ENCODE peak calls at places on chromosome 2, in four cellular contexts. One of them, this sample, is unnamed.

GRCh38 chr2:74887445-74887951 is 53.6 kb downstream of the HK2 start:
- DNase-seq in HepG2: no peak
- DNase-seq in SK-N-SH: no peak
- DNase-seq in H1: no peak
- DNase-seq in this sample: no peak

GRCh38 chr2:28449489-28450395 is 46.1 kb upstream of the PLB1 start:
- DNase-seq in HepG2: no peak
- DNase-seq in H1: no peak
- DNase-seq in SK-N-SH: no peak
- DNase-seq in this sample: peak; percentile 45

GRCh38 chr2:178700922-178701342 is 106.3 kb downstream of the TTN start:
- DNase-seq in SK-N-SH: peak; percentile 30
- DNase-seq in HepG2: peak; percentile 20
- DNase-seq in H1: no peak
- DNase-seq in this sample: peak; percentile 49

GRCh38 chr2:20164061-20164733 is 60.7 kb downstream of the SDC1 start:
- DNase-seq in HepG2: no peak
- DNase-seq in SK-N-SH: no peak
- DNase-seq in H1: no peak
- DNase-seq in this sample: no peak

GRCh38 chr2:202941771-202942170 is 29.7 kb downstream of the CARF start:
- DNase-seq in SK-N-SH: no peak
- DNase-seq in HepG2: no peak
- DNase-seq in H1: no peak
- DNase-seq in this sample: no peak

GRCh38 chr2:152369176-152369860 is 34.3 kb downstream of the FMNL2 start:
- DNase-seq in H1: no peak
- DNase-seq in SK-N-SH: no peak
- DNase-seq in HepG2: peak; percentile 37
- DNase-seq in this sample: no peak

GRCh38 chr2:46893231-46893943 is 22.2 kb downstream of the MCFD2 start:
- DNase-seq in HepG2: no peak
- DNase-seq in SK-N-SH: no peak
- DNase-seq in H1: no peak
- DNase-seq in this sample: peak; percentile 55

GRCh38 chr2:74130211-74130995 is 17.3 kb downstream of the BOLA3 start:
- DNase-seq in HepG2: no peak
- DNase-seq in SK-N-SH: no peak
- DNase-seq in H1: no peak
- DNase-seq in this sample: no peak

GRCh38 chr2:127953128-127953718 is 67.5 kb upstream of the AMMECR1L start:
- DNase-seq in H1: no peak
- DNase-seq in SK-N-SH: no peak
- DNase-seq in HepG2: no peak
- DNase-seq in this sample: no peak

GRCh38 chr2:9473308-9473984 is 905 bp upstream of the IAH1 start:
- DNase-seq in HepG2: peak; percentile 41
- DNase-seq in H1: peak; percentile 36
- DNase-seq in SK-N-SH: peak; percentile 51
- DNase-seq in this sample: no peak

GRCh38 chr2:48948400-48949110 is 193.0 kb upstream of the LHCGR start:
- DNase-seq in HepG2: no peak
- DNase-seq in SK-N-SH: no peak
- DNase-seq in H1: no peak
- DNase-seq in this sample: no peak

GRCh38 chr2:237596856-237597679 is 6.5 kb upstream of the RAB17 start:
- DNase-seq in H1: no peak
- DNase-seq in SK-N-SH: no peak
- DNase-seq in HepG2: no peak
- DNase-seq in this sample: no peak

GRCh38 chr2:39325966-39326365 is 82.2 kb upstream of the CDKL4 start:
- DNase-seq in SK-N-SH: no peak
- DNase-seq in H1: no peak
- DNase-seq in HepG2: no peak
- DNase-seq in this sample: no peak

GRCh38 chr2:736939-737338 is 59.7 kb upstream of the TMEM18 start:
- DNase-seq in H1: no peak
- DNase-seq in HepG2: no peak
- DNase-seq in SK-N-SH: no peak
- DNase-seq in this sample: no peak

GRCh38 chr2:104872866-104873688 is 19.2 kb downstream of the POU3F3 start:
- DNase-seq in SK-N-SH: peak; percentile 81
- DNase-seq in H1: no peak
- DNase-seq in HepG2: peak; percentile 58
- DNase-seq in this sample: peak; percentile 46

GRCh38 chr2:140851258-140851657 is 1279.6 kb downstream of the LRP1B start:
- DNase-seq in HepG2: no peak
- DNase-seq in H1: no peak
- DNase-seq in SK-N-SH: no peak
- DNase-seq in this sample: no peak

GRCh38 chr2:239593965-239594771 is 193.3 kb upstream of the HDAC4 start:
- DNase-seq in HepG2: no peak
- DNase-seq in SK-N-SH: no peak
- DNase-seq in H1: no peak
- DNase-seq in this sample: no peak

GRCh38 chr2:159083601-159084000 is 115.2 kb downstream of the TANC1 start:
- DNase-seq in H1: no peak
- DNase-seq in SK-N-SH: no peak
- DNase-seq in HepG2: peak; percentile 18
- DNase-seq in this sample: no peak

GRCh38 chr2:236498369-236498768 is 71.3 kb upstream of the ACKR3 start:
- DNase-seq in H1: no peak
- DNase-seq in SK-N-SH: no peak
- DNase-seq in HepG2: no peak
- DNase-seq in this sample: no peak

GRCh38 chr2:149536649-149537048 is 50.9 kb downstream of the MMADHC start:
- DNase-seq in SK-N-SH: no peak
- DNase-seq in HepG2: no peak
- DNase-seq in H1: no peak
- DNase-seq in this sample: no peak

GRCh38 chr2:241228081-241228859 is 39.8 kb downstream of the ANO7 start:
- DNase-seq in HepG2: no peak
- DNase-seq in H1: no peak
- DNase-seq in SK-N-SH: no peak
- DNase-seq in this sample: peak; percentile 17

GRCh38 chr2:2919574-2920365 is 457.8 kb downstream of the EIPR1 start:
- DNase-seq in HepG2: no peak
- DNase-seq in H1: no peak
- DNase-seq in SK-N-SH: peak; percentile 96
- DNase-seq in this sample: no peak

GRCh38 chr2:28291811-28292455 is 100.7 kb upstream of the FOSL2 start:
- DNase-seq in HepG2: no peak
- DNase-seq in SK-N-SH: no peak
- DNase-seq in H1: no peak
- DNase-seq in this sample: no peak

GRCh38 chr2:133975135-133975534 is 278.7 kb upstream of the MGAT5 start:
- DNase-seq in HepG2: no peak
- DNase-seq in H1: no peak
- DNase-seq in SK-N-SH: no peak
- DNase-seq in this sample: no peak

GRCh38 chr2:30110773-30111172 is 36.0 kb upstream of the YPEL5 start:
- DNase-seq in HepG2: no peak
- DNase-seq in SK-N-SH: no peak
- DNase-seq in H1: no peak
- DNase-seq in this sample: no peak

GRCh38 chr2:33229646-33230045 is 246.8 kb upstream of the RASGRP3 start:
- DNase-seq in SK-N-SH: no peak
- DNase-seq in HepG2: no peak
- DNase-seq in H1: no peak
- DNase-seq in this sample: no peak

GRCh38 chr2:204361738-204362137 is 183.5 kb upstream of the PARD3B start:
- DNase-seq in HepG2: no peak
- DNase-seq in SK-N-SH: no peak
- DNase-seq in H1: no peak
- DNase-seq in this sample: no peak

GRCh38 chr2:52465267-52465666 is 1302.3 kb upstream of the CHAC2 start:
- DNase-seq in H1: no peak
- DNase-seq in HepG2: no peak
- DNase-seq in SK-N-SH: no peak
- DNase-seq in this sample: no peak

GRCh38 chr2:39728941-39729351 is 50.1 kb downstream of the THUMPD2 start:
- DNase-seq in H1: peak; percentile 3
- DNase-seq in SK-N-SH: peak; percentile 46
- DNase-seq in HepG2: peak; percentile 58
- DNase-seq in this sample: peak; percentile 50

GRCh38 chr2:97726311-97727064 is 13.1 kb downstream of the ZAP70 start:
- DNase-seq in SK-N-SH: no peak
- DNase-seq in H1: no peak
- DNase-seq in HepG2: no peak
- DNase-seq in this sample: no peak

GRCh38 chr2:26566081-26566375 is 75.1 kb downstream of the CIB4 start:
- DNase-seq in H1: no peak
- DNase-seq in HepG2: no peak
- DNase-seq in SK-N-SH: no peak
- DNase-seq in this sample: no peak

GRCh38 chr2:213247566-213247965 is 36.7 kb upstream of the SPAG16 start:
- DNase-seq in SK-N-SH: no peak
- DNase-seq in HepG2: no peak
- DNase-seq in H1: no peak
- DNase-seq in this sample: no peak

GRCh38 chr2:229980440-229981184 is 58.3 kb downstream of the FBXO36 start:
- DNase-seq in H1: no peak
- DNase-seq in SK-N-SH: peak; percentile 55
- DNase-seq in HepG2: no peak
- DNase-seq in this sample: peak; percentile 41

DNA sequence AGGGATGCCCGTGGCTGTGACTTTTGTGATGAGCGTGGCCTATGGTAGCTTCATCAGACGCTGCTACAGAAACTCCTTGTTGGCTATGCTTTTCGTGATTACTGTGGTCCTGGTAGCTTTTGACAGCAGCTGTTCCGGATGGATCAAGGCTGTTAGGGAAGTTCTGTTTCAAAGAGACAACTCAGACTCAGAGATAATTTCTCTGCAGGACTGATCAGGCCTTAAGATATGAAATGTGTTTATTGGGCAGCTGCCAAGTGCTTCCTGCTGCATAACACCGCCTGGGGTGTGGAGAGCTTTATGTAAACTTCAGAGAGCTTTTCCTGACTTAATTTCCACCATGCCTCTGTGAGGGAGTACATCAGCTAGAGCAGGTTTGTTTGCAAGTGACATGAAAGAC is 243.8 kb downstream of the TSN start:
- DNase-seq in SK-N-SH: peak; percentile 82
- DNase-seq in HepG2: no peak
- DNase-seq in H1: no peak
- DNase-seq in this sample: no peak
- TF ChIP-seq SIN3A in SK-N-SH: no peak
- TF ChIP-seq SIN3A in HepG2: no peak
- TF ChIP-seq SIN3A in H1: no peak
- TF ChIP-seq SIN3A in this sample: no peak

DNA sequence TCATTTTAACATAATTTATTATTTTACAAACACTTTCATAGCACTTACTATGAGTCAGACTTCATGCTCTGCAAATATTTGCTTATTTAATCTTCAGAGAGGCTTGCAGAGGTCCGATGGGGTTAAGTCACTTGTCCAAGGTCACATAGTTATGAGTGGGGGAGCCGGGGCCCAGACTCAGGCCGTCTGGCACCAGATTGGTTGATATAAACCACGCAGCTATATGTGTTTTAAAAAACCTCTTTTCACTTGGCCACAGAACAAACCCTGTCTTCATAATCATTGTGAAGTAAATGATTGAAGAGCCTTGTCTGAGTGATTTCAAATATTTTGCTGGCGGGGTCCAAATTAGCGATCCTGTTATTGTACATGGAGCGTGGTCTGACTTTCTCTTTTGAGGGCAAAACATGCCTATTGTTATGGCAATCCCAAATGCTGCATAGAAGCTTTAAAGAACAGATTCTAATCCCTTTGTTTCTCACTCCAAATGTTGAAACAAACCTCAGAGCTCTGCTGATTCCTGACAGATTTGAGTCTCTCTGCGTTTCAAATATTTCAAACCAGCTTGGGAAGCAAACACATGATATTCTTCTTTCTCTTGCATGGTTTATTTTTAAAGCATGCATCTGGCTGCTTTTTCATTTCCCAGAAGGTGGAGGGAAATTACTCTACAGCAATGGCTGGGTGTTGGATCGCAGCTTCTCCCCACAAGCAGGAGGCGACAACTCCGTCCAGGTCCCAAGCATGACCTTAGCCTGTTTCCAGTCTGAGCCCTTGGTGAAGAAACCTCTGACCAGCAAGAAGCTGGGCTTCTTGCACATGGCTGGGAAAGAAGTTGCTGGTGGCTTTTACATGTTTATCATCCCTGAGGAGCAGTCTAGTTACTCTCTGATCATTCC is 142.4 kb downstream of the DDX1 start:
- DNase-seq in SK-N-SH: no peak
- DNase-seq in H1: no peak
- DNase-seq in HepG2: peak; percentile 71
- DNase-seq in this sample: no peak
- TF ChIP-seq GABPA in SK-N-SH: no peak
- TF ChIP-seq GABPA in H1: no peak
- TF ChIP-seq GABPA in HepG2: no peak
- TF ChIP-seq GABPA in this sample: no peak

GRCh38 chr2:71385008-71385407 is 53.4 kb downstream of the ZNF638 start:
- DNase-seq in SK-N-SH: no peak
- DNase-seq in H1: no peak
- DNase-seq in HepG2: no peak
- DNase-seq in this sample: no peak

GRCh38 chr2:71379086-71379485 is 47.5 kb downstream of the ZNF638 start:
- DNase-seq in HepG2: no peak
- DNase-seq in H1: no peak
- DNase-seq in SK-N-SH: no peak
- DNase-seq in this sample: no peak

GRCh38 chr2:71380665-71381064 is 49.1 kb downstream of the ZNF638 start:
- DNase-seq in HepG2: no peak
- DNase-seq in SK-N-SH: no peak
- DNase-seq in H1: no peak
- DNase-seq in this sample: no peak
- TF ChIP-seq SIN3A in HepG2: no peak
- TF ChIP-seq SIN3A in SK-N-SH: no peak
- TF ChIP-seq SIN3A in H1: no peak
- TF ChIP-seq SIN3A in this sample: no peak

DNA sequence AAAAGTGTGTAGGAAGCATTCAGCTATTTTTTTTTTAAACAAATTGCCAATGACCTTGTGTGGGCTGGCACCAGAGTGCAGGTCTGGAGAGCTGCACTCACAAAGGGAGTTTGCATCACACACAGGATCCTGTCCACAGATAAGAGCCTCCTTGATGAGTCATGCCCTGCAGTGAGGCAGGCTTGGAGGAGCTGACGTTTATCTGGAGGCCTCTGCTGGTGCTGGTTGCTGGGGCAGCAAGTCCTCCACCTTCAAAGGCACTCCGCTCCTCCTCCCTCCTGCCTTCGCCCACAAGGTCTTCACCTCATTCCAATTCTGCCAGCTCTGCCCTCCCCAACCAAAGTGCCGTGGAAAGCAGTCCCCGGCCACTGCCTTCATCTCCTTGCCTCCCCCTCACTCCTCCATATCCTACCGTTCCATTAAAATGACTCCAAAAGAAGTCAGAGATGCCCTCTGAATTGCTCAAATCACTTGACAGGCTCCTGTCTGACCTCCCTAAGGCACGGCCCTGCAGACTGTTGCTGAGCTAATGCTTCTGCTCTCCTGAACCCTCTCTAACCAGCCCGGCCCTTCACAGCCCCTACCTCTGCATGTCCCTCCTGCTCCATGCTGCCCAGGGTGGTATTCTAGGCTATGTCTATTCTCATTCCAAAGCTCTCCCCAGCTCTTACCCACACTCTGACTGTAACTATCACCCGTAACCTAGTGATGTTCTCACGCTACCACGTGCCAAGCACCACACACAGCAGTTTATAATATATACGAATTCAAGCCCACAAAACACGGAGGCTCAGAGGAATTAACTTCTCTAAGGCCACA is 30.9 kb downstream of the LONRF2 start:
- DNase-seq in HepG2: peak; percentile 72
- DNase-seq in H1: no peak
- DNase-seq in SK-N-SH: peak; percentile 67
- DNase-seq in this sample: peak; percentile 93
- TF ChIP-seq GABPA in HepG2: no peak
- TF ChIP-seq GABPA in H1: no peak
- TF ChIP-seq GABPA in SK-N-SH: no peak
- TF ChIP-seq GABPA in this sample: no peak

This sample was measured in K562.